ENCODE peak calls at places on chromosomes 16 and 17, in six cellular contexts. H, E, G, J, V and P are unnamed samples. For H3K9me3, the result is how much of the 10 kb centered on the place peaks cover.

GRCh38 chr16:8915722-8916321 is 33.7 kb downstream of the LITAFD start:
- DNase-seq in V (no peak), J (no peak), G (no peak), E (no peak), H (no peak), P (no peak)

GRCh38 chr17:77796201-77796860 is 162.2 kb upstream of the TNRC6C start:
- DNase-seq in V (no peak), H (no peak), J (no peak), G (peak), E (no peak), P (no peak)

GRCh38 chr16:2428051-2428786 is 1.0 kb upstream of the CCNF start:
- DNase-seq in G (peak), J (peak), V (no peak), H (no peak), E (peak), P (no peak)

GRCh38 chr17:21282231-21282630 is 2.3 kb upstream of the MAP2K3 start:
- DNase-seq in G (peak), E (no peak), V (no peak), J (no peak), H (peak), P (no peak)

GRCh38 chr17:81386646-81387234 is 8.5 kb upstream of the BAHCC1 start:
- DNase-seq in G (no peak), J (peak), H (no peak), E (peak), V (no peak), P (no peak)

GRCh38 chr16:964696-965395 is 5.9 kb downstream of the LMF1 start:
- DNase-seq in G (no peak), H (no peak), J (peak), E (no peak), V (no peak), P (no peak)

GRCh38 chr16:2212362-2213324 is 2.0 kb upstream of the BRICD5 start:
- DNase-seq in V (peak), E (peak), J (no peak), H (no peak), G (no peak), P (no peak)

GRCh38 chr16:3580271-3580670 is 3.1 kb upstream of the NLRC3 start:
- DNase-seq in J (no peak), G (no peak), E (no peak), V (no peak), H (no peak), P (no peak)

GRCh38 chr17:17151541-17151940 is 54.6 kb downstream of the PLD6 start:
- DNase-seq in V (no peak), G (no peak), H (no peak), J (no peak), E (no peak), P (no peak)

GRCh38 chr16:67563708-67564468 is 1.6 kb downstream of the CTCF start:
- DNase-seq in V (no peak), H (no peak), G (peak), E (peak), J (peak), P (no peak)

GRCh38 chr16:12208341-12209035 is 232.0 kb downstream of the SNX29 start:
- DNase-seq in J (no peak), V (no peak), H (no peak), E (no peak), G (no peak), P (no peak)

GRCh38 chr17:75818326-75818885 is 25.8 kb downstream of the UNC13D start:
- DNase-seq in V (no peak), H (no peak), G (no peak), E (no peak), J (no peak), P (no peak)

GRCh38 chr16:66516808-66517585 is 32.9 kb downstream of the TK2 start:
- DNase-seq in E (peak), G (peak), J (peak), H (peak), V (peak), P (peak)

GRCh38 chr17:74712756-74713155 is at the start of gene CD300LF:
- DNase-seq in J (peak), G (no peak), E (no peak), V (no peak), H (no peak), P (no peak)

GRCh38 chr16:55543470-55543869 is 23.0 kb upstream of the CAPNS2 start:
- DNase-seq in G (no peak), H (no peak), J (no peak), V (no peak), E (no peak), P (no peak)

GRCh38 chr16:88914750-88915368 is 48.4 kb upstream of the PABPN1L start:
- DNase-seq in E (no peak), J (no peak), H (no peak), V (no peak), G (no peak), P (no peak)

GRCh38 chr16:61595605-61596004 is 440.6 kb downstream of the CDH8 start:
- DNase-seq in V (no peak), E (no peak), J (no peak), G (no peak), H (no peak), P (no peak)

GRCh38 chr16:10511829-10512228 is 68.6 kb downstream of the EMP2 start:
- DNase-seq in H (no peak), G (no peak), J (no peak), V (no peak), E (no peak), P (no peak)

GRCh38 chr16:5642470-5642869 is 544.9 kb upstream of the EEF2KMT start:
- DNase-seq in V (no peak), J (no peak), G (no peak), E (no peak), H (no peak), P (no peak)

GRCh38 chr16:88558457-88559442 is 11.5 kb upstream of the ZC3H18 start:
- DNase-seq in G (peak), V (peak), J (peak), E (peak), H (peak), P (no peak)

GRCh38 chr16:64791756-64792155 is 330.1 kb downstream of the CDH11 start:
- DNase-seq in V (no peak), E (no peak), G (no peak), H (no peak), J (no peak), P (no peak)

GRCh38 chr16:27236635-27237228 is 31.8 kb downstream of the NSMCE1 start:
- DNase-seq in J (no peak), E (no peak), H (no peak), V (no peak), G (peak), P (no peak)

GRCh38 chr17:5888811-5889210 is 181.4 kb upstream of the WSCD1 start:
- DNase-seq in H (no peak), V (no peak), J (no peak), E (no peak), G (no peak), P (no peak)

GRCh38 chr17:15278381-15278780 is 13.3 kb upstream of the PMP22 start:
- DNase-seq in G (no peak), J (no peak), E (no peak), V (no peak), H (no peak), P (no peak)

GRCh38 chr17:17714261-17714866 is 33.1 kb downstream of the RAI1 start:
- DNase-seq in H (no peak), V (no peak), G (no peak), E (no peak), J (no peak), P (no peak)

GRCh38 chr17:75277664-75278071 is 6.6 kb upstream of the MIF4GD start:
- DNase-seq in H (no peak), G (no peak), J (no peak), E (no peak), V (no peak), P (no peak)

DNA sequence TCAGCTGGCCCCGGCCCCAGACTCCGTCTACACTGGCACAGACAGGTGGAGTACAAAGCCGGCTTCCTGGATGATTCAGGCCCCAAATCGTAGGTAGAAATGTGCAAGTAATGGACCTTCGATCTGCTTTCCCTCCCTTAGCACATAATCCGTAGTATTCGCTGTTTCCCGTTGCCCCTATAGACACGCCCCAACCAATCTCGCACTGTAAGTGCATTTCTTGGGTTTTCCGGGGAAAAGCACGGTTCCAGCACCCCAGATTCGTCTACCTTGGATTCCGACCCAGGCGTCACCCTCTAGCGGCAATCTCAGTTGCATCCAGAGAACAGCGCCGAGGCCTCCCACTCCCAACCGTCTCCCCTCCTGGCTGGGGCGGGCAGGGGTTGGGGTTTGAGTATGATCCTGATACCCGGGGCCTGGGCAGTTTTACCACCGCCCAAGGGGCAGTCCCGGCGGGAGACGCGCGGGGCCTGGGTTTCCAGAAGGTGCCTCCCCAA is 12.1 kb upstream of the FOXF1 start:
- DNase-seq in J (no peak), H (no peak), G (peak), E (no peak), V (no peak), P (no peak)
- TF ChIP-seq POLR2AphosphoS5 in J (no peak), H (no peak), G (peak), E (no peak), V (no peak), P (peak)

GRCh38 chr17:30505868-30506417 is 28.7 kb downstream of the GOSR1 start:
- DNase-seq in V (no peak), J (no peak), G (no peak), E (no peak), H (no peak), P (no peak)

GRCh38 chr17:30503558-30503957 is 26.4 kb downstream of the GOSR1 start:
- DNase-seq in J (no peak), V (no peak), E (no peak), H (no peak), G (no peak), P (no peak)

DNA sequence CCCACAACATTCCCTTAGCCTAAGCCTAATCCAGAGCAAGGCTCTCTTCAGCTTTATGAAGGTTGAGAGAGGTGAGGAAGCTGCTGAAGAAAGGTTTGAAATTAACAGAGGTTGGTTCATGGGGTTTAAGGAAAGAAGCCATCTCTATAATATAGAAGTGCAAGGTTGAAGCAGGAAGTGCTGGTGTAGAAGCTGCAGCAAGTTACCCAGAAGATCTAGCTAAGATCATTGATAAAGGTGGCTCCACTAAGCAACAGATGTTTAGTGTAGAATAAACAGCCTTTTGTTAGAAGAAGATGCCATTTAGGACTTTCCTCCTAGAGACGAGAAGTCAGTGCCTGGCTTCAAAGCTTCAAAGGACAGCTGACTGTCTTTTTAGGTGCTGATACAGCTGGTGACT is 29.2 kb downstream of the GOSR1 start:
- DNase-seq in G (no peak), J (no peak), H (no peak), E (no peak), V (no peak), P (no peak)
- H3K9me3 ChIP-seq in G (under half), J (under half), H (under half), E (under half), V (under half), P (under half)

GRCh38 chr17:2949469-2950044 is 113.8 kb downstream of the OR1D5 start:
- DNase-seq in H (peak), J (peak), V (peak), G (no peak), E (peak), P (no peak)
- TF ChIP-seq POLR2AphosphoS5 in H (peak), J (no peak), V (no peak), G (no peak), E (peak), P (no peak)

GRCh38 chr17:82950525-82951102 is 110.8 kb upstream of the ZNF750 start:
- DNase-seq in G (peak), E (no peak), V (no peak), H (no peak), J (no peak), P (no peak)

GRCh38 chr17:82948957-82949356 is 109.1 kb upstream of the ZNF750 start:
- DNase-seq in J (no peak), V (no peak), E (no peak), G (peak), H (no peak), P (no peak)

GRCh38 chr17:82948081-82948511 is 108.3 kb upstream of the ZNF750 start:
- DNase-seq in J (peak), G (peak), H (no peak), E (no peak), V (no peak), P (no peak)

GRCh38 chr17:82949984-82950383 is 110.2 kb upstream of the ZNF750 start:
- DNase-seq in V (no peak), E (no peak), J (no peak), H (no peak), G (peak), P (no peak)

GRCh38 chr17:82949361-82949760 is 109.5 kb upstream of the ZNF750 start:
- DNase-seq in E (no peak), V (no peak), H (no peak), J (no peak), G (peak), P (no peak)
- H3K9me3 ChIP-seq in E (under half), V (under half), H (under half), J (under half), G (under half), P (under half)

GRCh38 chr16:74307383-74307782 is 10.8 kb downstream of the PSMD7 start:
- DNase-seq in G (no peak), V (no peak), E (no peak), J (no peak), H (no peak), P (no peak)
- TF ChIP-seq POLR2AphosphoS5 in G (no peak), V (no peak), E (no peak), J (no peak), H (no peak), P (no peak)

DNA sequence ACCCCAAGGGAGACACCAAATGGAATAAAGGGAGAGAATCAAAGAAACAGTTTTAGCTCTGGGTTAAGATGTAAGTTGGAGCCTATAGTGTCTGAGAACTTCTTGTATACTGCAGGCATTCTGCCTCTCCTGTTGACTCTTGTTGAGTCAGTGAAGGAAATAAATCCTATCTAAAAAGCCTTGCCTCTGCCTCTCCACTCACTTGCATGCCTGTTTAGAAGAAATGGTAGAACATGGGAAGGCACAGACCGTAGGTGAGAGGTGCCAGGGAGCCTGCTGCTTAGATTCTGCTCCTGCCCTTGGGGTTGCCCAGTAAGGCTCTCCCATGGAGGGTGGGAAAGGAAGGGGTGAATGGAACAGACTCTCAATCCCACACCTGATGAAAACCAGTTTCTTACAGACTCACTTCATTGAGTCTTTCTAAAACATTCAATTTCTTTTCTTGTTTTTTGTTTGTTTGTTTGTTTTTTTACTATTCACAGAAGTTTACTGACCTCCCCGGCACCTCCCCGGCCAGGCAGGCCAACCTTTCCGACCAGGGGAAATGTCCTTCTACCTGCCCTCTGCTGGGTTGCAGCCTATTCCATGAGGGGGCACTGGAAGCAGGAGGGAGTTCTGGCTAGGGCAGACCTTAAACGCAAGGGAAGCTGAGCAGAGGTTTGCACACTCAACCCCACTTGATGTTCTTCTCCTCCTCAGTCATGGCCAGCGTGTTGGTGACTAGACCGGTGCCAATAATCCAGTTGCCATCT is 211.7 kb upstream of the WSB1 start:
- DNase-seq in H (no peak), J (no peak), G (no peak), E (no peak), V (no peak), P (no peak)
- H3K9me3 ChIP-seq in H (under half), J (under half), G (under half), E (under half), V (under half), P (under half)

GRCh38 chr16:85610446-85611204 is 2.5 kb upstream of the GSE1 start:
- DNase-seq in E (peak), J (peak), H (peak), G (peak), V (peak), P (peak)
- TF ChIP-seq POLR2AphosphoS5 in E (no peak), J (no peak), H (peak), G (no peak), V (peak), P (no peak)